ENCODE peak calls at places on chromosomes 2 and 18, in six cellular contexts. C is A172, X is choroid plexus epithelial cell, Y is neuronal stem cell, M is GM12891, D is kidney glomerular epithelial cell. N is an unnamed sample.

GRCh38 chr18:68438983-68439382 is 275.9 kb downstream of the TMX3 start:
- DNase-seq in Y (peak), M (no peak), X (peak), D (peak), C (peak), N (no peak)

GRCh38 chr2:158487419-158487818 is 30.7 kb downstream of the PKP4 start:
- DNase-seq in Y (no peak), M (no peak), X (peak), C (no peak), D (no peak), N (no peak)

GRCh38 chr2:86028763-86029381 is 76.8 kb downstream of the POLR1A start:
- DNase-seq in M (no peak), C (no peak), Y (no peak), D (no peak), X (peak), N (no peak)

GRCh38 chr2:79585701-79586428 is 73.0 kb downstream of the CTNNA2 start:
- DNase-seq in X (no peak), D (peak), M (no peak), Y (no peak), C (peak), N (no peak)

GRCh38 chr2:75539955-75540716 is 20.6 kb downstream of the EVA1A start:
- DNase-seq in M (no peak), C (no peak), X (no peak), D (no peak), Y (no peak), N (no peak)

GRCh38 chr2:603427-603826 is 73.8 kb downstream of the TMEM18 start:
- DNase-seq in X (no peak), D (no peak), M (no peak), C (peak), Y (no peak), N (no peak)

GRCh38 chr18:47172476-47172875 is 3.7 kb downstream of the IER3IP1 start:
- DNase-seq in Y (no peak), X (no peak), C (no peak), M (no peak), D (no peak), N (no peak)

GRCh38 chr18:6444484-6445228 is 29.9 kb upstream of the L3MBTL4 start:
- DNase-seq in X (no peak), M (no peak), D (no peak), C (no peak), Y (no peak), N (no peak)

GRCh38 chr18:2979027-2979570 is 33.8 kb downstream of the LPIN2 start:
- DNase-seq in M (no peak), Y (no peak), X (peak), C (no peak), D (peak), N (no peak)

N was measured in GM12864.